ENCODE peak calls at places on chromosome 22, in ten cellular contexts. K is iPS DF 19.7; P is stimulated activated CD4-positive, alpha-beta T cell treated with anti-CD3 and anti-CD28 coated beads, Interleukin-4, amount 100 ng/mL, for 48 hours; X is GM10248; H is NCI-H510A treated with DMSO at 0.1 percent for 48 hours; R is progenitor cell of endocrine pancreas; N is NCI-H1105 treated with DMSO at 0.1 percent for 48 hours; U is AG04449; T is Caco-2; G is T follicular helper cell. B is an unnamed sample.

GRCh38 chr22:21856197-21856596 is 11.2 kb downstream of the MAPK1 start:
- DNase-seq in K (no peak), P (no peak), X (no peak), H (no peak), R (no peak), N (no peak), U (no peak), T (no peak), G (no peak), B (no peak)

GRCh38 chr22:42296381-42296853 is 26.0 kb upstream of the TCF20 start:
- DNase-seq in K (no peak), P (no peak), X (no peak), H (no peak), R (no peak), N (peak; percentile 91), U (no peak), T (no peak), G (no peak), B (no peak)

GRCh38 chr22:38180841-38181452 is 683 bp downstream of the PLA2G6 start:
- DNase-seq in K (no peak), P (no peak), X (no peak), H (no peak), R (no peak), N (no peak), U (no peak), T (peak; percentile 53), G (peak; percentile 22), B (no peak)

GRCh38 chr22:22171357-22172218 is 73.0 kb upstream of the VPREB1 start:
- DNase-seq in K (no peak), P (no peak), X (no peak), H (peak; percentile 13), R (no peak), N (no peak), U (no peak), T (no peak), G (no peak), B (no peak)

GRCh38 chr22:35627267-35628041 is 10.3 kb upstream of the MB start:
- DNase-seq in K (no peak), P (peak; percentile 47), X (peak; percentile 74), H (peak; percentile 64), R (peak; percentile 19), N (no peak), U (peak; percentile 76), T (peak; percentile 79), G (no peak), B (peak; percentile 61)

GRCh38 chr22:38205261-38206128 is 3.7 kb downstream of the MAFF start:
- DNase-seq in K (no peak), P (no peak), X (no peak), H (no peak), R (no peak), N (no peak), U (peak; percentile 44), T (no peak), G (no peak), B (no peak)

GRCh38 chr22:37316875-37317371 is 34.6 kb downstream of the CYTH4 start:
- DNase-seq in K (peak; percentile 54), P (peak; percentile 58), X (peak; percentile 92), H (peak; percentile 22), R (peak; percentile 76), N (peak; percentile 60), U (no peak), T (peak; percentile 87), G (peak; percentile 54), B (peak; percentile 65)

GRCh38 chr22:40036591-40037225 is 42.0 kb downstream of the FAM83F start:
- DNase-seq in K (peak; percentile 65), P (peak; percentile 37), X (peak; percentile 72), H (peak; percentile 42), R (peak; percentile 44), N (peak; percentile 29), U (no peak), T (peak; percentile 73), G (peak; percentile 20), B (peak; percentile 66)

GRCh38 chr22:18950141-18950540 is 14.0 kb upstream of the PRODH start:
- DNase-seq in K (no peak), P (no peak), X (no peak), H (no peak), R (no peak), N (no peak), U (no peak), T (no peak), G (no peak), B (no peak)

GRCh38 chr22:27242111-27242436 is 559.5 kb downstream of the MN1 start:
- DNase-seq in K (no peak), P (no peak), X (no peak), H (no peak), R (no peak), N (no peak), U (no peak), T (no peak), G (no peak), B (no peak)

GRCh38 chr22:20887375-20887774 is 28.6 kb downstream of the SNAP29 start:
- DNase-seq in K (no peak), P (no peak), X (no peak), H (no peak), R (no peak), N (no peak), U (no peak), T (no peak), G (no peak), B (no peak)

GRCh38 chr22:49014227-49015201 is 813.2 kb downstream of the BRD1 start:
- DNase-seq in K (no peak), P (no peak), X (no peak), H (no peak), R (no peak), N (no peak), U (no peak), T (no peak), G (no peak), B (no peak)

GRCh38 chr22:38214248-38215056 is 12.7 kb downstream of the MAFF start:
- DNase-seq in K (no peak), P (peak; percentile 54), X (peak; percentile 79), H (no peak), R (peak; percentile 44), N (no peak), U (no peak), T (no peak), G (peak; percentile 66), B (no peak)

GRCh38 chr22:43118953-43119458 is 8.5 kb downstream of the BIK start:
- DNase-seq in K (no peak), P (no peak), X (peak; percentile 72), H (no peak), R (no peak), N (no peak), U (no peak), T (no peak), G (no peak), B (no peak)

GRCh38 chr22:27084130-27084529 is 426.7 kb downstream of the MIAT start:
- DNase-seq in K (no peak), P (no peak), X (no peak), H (no peak), R (no peak), N (no peak), U (no peak), T (no peak), G (no peak), B (no peak)

GRCh38 chr22:46631113-46631512 is 10.9 kb downstream of the GRAMD4 start:
- DNase-seq in K (no peak), P (no peak), X (no peak), H (no peak), R (no peak), N (no peak), U (no peak), T (peak; percentile 43), G (no peak), B (no peak)

GRCh38 chr22:34462795-34463194 is 542.5 kb upstream of the LARGE1 start:
- DNase-seq in K (no peak), P (no peak), X (no peak), H (no peak), R (no peak), N (no peak), U (no peak), T (no peak), G (no peak), B (no peak)

GRCh38 chr22:19864538-19865106 is 9.9 kb upstream of the GNB1L start:
- DNase-seq in K (no peak), P (no peak), X (no peak), H (no peak), R (no peak), N (no peak), U (no peak), T (no peak), G (no peak), B (no peak)

GRCh38 chr22:27116295-27116694 is 458.9 kb downstream of the MIAT start:
- DNase-seq in K (no peak), P (no peak), X (no peak), H (peak; percentile 42), R (no peak), N (no peak), U (no peak), T (no peak), G (no peak), B (no peak)

GRCh38 chr22:46842606-46843005 is 80.2 kb downstream of the TBC1D22A start:
- DNase-seq in K (no peak), P (no peak), X (no peak), H (peak; percentile 16), R (no peak), N (peak; percentile 78), U (no peak), T (no peak), G (no peak), B (no peak)

GRCh38 chr22:31614781-31615480 is 47.1 kb downstream of the PISD start:
- DNase-seq in K (no peak), P (no peak), X (no peak), H (no peak), R (no peak), N (no peak), U (no peak), T (no peak), G (no peak), B (no peak)